ENCODE peak calls at places on chromosomes 7 and 10, in four cellular contexts. V is foreskin fibroblast, H is left lung, Q is upper lobe of right lung. S is an unnamed sample.

GRCh38 chr7:117827861-117828260 is 45.4 kb downstream of the CTTNBP2 start:
- DNase-seq in H (no peak), V (peak; percentile 35), Q (no peak), S (peak; percentile 19)

GRCh38 chr10:62594093-62594520 is 210.4 kb upstream of the ADO start:
- DNase-seq in Q (peak; percentile 73), V (peak; percentile 45), H (peak; percentile 85), S (no peak)

GRCh38 chr7:151745090-151745638 is 131.8 kb downstream of the PRKAG2 start:
- DNase-seq in V (peak; percentile 85), H (peak; percentile 92), Q (peak; percentile 95), S (peak; percentile 89)

GRCh38 chr7:114418117-114418516 is 3.5 kb downstream of the FOXP2 start:
- DNase-seq in Q (no peak), V (no peak), H (no peak), S (no peak)

GRCh38 chr7:82810558-82811259 is 352.0 kb downstream of the PCLO start:
- DNase-seq in H (no peak), V (peak; percentile 81), Q (no peak), S (peak; percentile 59)

GRCh38 chr7:81736088-81736487 is 33.8 kb downstream of the HGF start:
- DNase-seq in V (no peak), H (no peak), Q (no peak), S (no peak)

GRCh38 chr10:59432207-59432900 is 70.0 kb upstream of the FAM13C start:
- DNase-seq in H (no peak), Q (no peak), V (no peak), S (peak; percentile 19)

GRCh38 chr7:105512926-105513526 is 9.0 kb downstream of the PUS7 start:
- DNase-seq in Q (no peak), V (no peak), H (no peak), S (no peak)

GRCh38 chr10:120750167-120750566 is 101.0 kb upstream of the WDR11 start:
- DNase-seq in V (no peak), H (no peak), Q (no peak), S (no peak)

GRCh38 chr10:126207313-126207771 is 180.9 kb downstream of the ADAM12 start:
- DNase-seq in H (no peak), V (no peak), Q (no peak), S (no peak)

GRCh38 chr7:5429253-5429856 is 5.7 kb upstream of the TNRC18 start:
- DNase-seq in H (peak; percentile 84), V (peak; percentile 69), Q (peak; percentile 82), S (no peak)

GRCh38 chr7:98212532-98213041 is 1.3 kb downstream of the BHLHA15 start:
- DNase-seq in H (peak; percentile 73), Q (peak; percentile 60), V (no peak), S (no peak)

GRCh38 chr7:157016352-157017041 is 6.0 kb upstream of the MNX1 start:
- DNase-seq in V (no peak), H (peak; percentile 50), Q (peak; percentile 57), S (no peak)

GRCh38 chr10:52729259-52730104 is 43.1 kb downstream of the MBL2 start:
- DNase-seq in H (no peak), Q (no peak), V (peak; percentile 21), S (no peak)

GRCh38 chr7:38675500-38676106 is 44.4 kb upstream of the AMPH start:
- DNase-seq in Q (no peak), H (no peak), V (no peak), S (no peak)

GRCh38 chr7:28551311-28551710 is 139.0 kb downstream of the CREB5 start:
- DNase-seq in V (no peak), H (no peak), Q (no peak), S (no peak)

GRCh38 chr10:81068446-81068845 is 530.7 kb downstream of the SH2D4B start:
- DNase-seq in H (no peak), V (no peak), Q (no peak), S (no peak)

GRCh38 chr10:125014984-125015944 is 73.3 kb downstream of the ZRANB1 start:
- DNase-seq in Q (no peak), V (no peak), H (peak; percentile 78), S (no peak)

GRCh38 chr7:48708635-48709034 is 215.7 kb upstream of the CDC14C start:
- DNase-seq in H (no peak), Q (no peak), V (no peak), S (no peak)

GRCh38 chr7:144164784-144165183 is 18.5 kb upstream of the CTAGE4 start:
- DNase-seq in V (no peak), Q (no peak), H (no peak), S (no peak)

GRCh38 chr7:88759216-88759955 is at the start of gene ZNF804B:
- DNase-seq in Q (peak; percentile 64), V (no peak), H (peak; percentile 80), S (no peak)

GRCh38 chr7:156318926-156319325 is 321.6 kb upstream of the RNF32 start:
- DNase-seq in V (no peak), H (no peak), Q (no peak), S (no peak)

GRCh38 chr10:30495687-30496086 is 61.7 kb downstream of the MAP3K8 start:
- DNase-seq in Q (no peak), V (no peak), H (no peak), S (no peak)

GRCh38 chr7:47454066-47454950 is 127.6 kb downstream of the TNS3 start:
- DNase-seq in H (no peak), V (peak; percentile 58), Q (peak; percentile 63), S (peak; percentile 48)

GRCh38 chr7:133688483-133689239 is 435.8 kb downstream of the EXOC4 start:
- DNase-seq in H (no peak), V (peak; percentile 18), Q (no peak), S (peak; percentile 55)
- H3K4me3 ChIP-seq in H (no peak overlapping the region), V (no peak overlapping the region), Q (no peak overlapping the region), S (no peak overlapping the region)

GRCh38 chr7:63925262-63925625 is 73.4 kb upstream of the ZNF722 start:
- DNase-seq in Q (no peak), V (no peak), H (no peak), S (no peak)
- H3K4me3 ChIP-seq in Q (peak overlapping the region; percentile 74), V (no peak overlapping the region), H (peak overlapping the region; percentile 65), S (no peak overlapping the region)

GRCh38 chr7:150476819-150477631 is 26.6 kb downstream of the GIMAP8 start:
- DNase-seq in H (no peak), Q (no peak), V (no peak), S (no peak)

GRCh38 chr7:150481955-150482354 is 31.5 kb downstream of the GIMAP8 start:
- DNase-seq in Q (no peak), V (no peak), H (no peak), S (no peak)

GRCh38 chr7:150476285-150476684 is 25.9 kb downstream of the GIMAP8 start:
- DNase-seq in Q (no peak), H (no peak), V (no peak), S (no peak)

GRCh38 chr7:150479023-150479716 is 28.7 kb downstream of the GIMAP8 start:
- DNase-seq in V (no peak), Q (no peak), H (no peak), S (no peak)

DNA sequence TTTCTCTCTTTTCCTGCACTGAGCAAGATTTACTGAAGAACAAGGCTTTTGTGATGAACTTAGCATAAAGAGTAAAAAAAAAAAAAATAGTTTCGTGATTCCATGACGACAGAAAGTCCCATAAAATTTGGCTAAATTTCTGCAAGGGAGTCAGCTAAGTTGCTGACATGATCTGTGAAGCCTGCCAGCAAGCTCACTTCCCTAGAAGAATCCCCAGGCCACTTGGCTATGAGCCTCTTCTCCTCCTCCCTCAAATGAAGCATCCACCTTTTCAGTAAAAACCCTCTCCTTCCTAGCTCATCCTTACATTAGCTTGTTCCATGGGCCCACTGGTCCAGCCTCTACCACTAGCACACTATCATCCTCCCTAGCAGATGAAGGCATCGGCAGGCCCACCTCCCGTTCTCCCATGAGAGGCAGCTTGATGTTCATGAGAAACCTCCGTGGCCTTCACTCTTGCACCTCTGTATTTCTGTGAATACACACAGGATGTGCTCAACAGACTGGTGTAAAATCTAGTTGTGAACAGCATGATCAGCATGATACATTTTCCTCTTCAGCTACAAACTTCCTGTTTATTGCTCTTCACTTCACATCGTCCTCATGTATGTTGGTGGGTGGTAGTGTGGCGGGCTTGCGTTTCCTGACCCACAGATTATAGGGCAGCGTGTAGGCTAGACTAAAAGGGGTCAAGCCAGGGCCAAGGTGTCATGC is 30.9 kb downstream of the GIMAP8 start:
- DNase-seq in H (no peak), V (no peak), Q (no peak), S (no peak)
- H3K4me3 ChIP-seq in H (no peak overlapping the region), V (no peak overlapping the region), Q (no peak overlapping the region), S (no peak overlapping the region)

GRCh38 chr10:79347894-79348639 is 798 bp downstream of the PPIF start:
- DNase-seq in Q (peak; percentile 89), V (peak; percentile 65), H (peak; percentile 96), S (peak; percentile 38)

GRCh38 chr10:79350407-79351154 is 3.3 kb downstream of the PPIF start:
- DNase-seq in V (no peak), Q (no peak), H (no peak), S (no peak)

GRCh38 chr10:79348640-79348988 is 1.3 kb downstream of the PPIF start:
- DNase-seq in H (no peak), V (no peak), Q (peak; percentile 46), S (no peak)

GRCh38 chr10:79349766-79350406 is 2.6 kb downstream of the PPIF start:
- DNase-seq in V (no peak), Q (no peak), H (no peak), S (no peak)

DNA sequence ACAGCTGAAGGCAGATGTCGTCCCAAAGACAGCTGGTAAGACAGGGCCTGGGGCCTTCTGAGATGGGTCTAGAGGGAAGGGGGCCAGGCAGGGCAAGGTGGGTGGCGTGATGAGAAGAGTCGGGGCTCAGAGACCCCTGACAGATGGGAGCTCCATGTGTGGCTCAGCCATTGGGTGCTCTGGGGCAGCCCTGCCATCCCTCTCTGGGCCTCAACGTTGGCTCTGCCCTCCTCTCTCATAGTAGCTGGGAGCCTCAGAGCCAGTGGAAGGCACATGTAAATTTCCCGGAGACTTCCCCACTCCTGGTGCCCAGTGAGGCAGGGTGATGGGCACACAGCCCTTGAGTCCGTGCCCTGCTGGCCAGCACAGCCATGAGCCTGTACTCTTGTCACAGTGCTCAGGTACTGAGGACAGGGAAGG is 1.8 kb downstream of the PPIF start:
- DNase-seq in H (no peak), Q (peak; percentile 58), V (no peak), S (no peak)
- H3K4me3 ChIP-seq in H (peak overlapping the region; percentile 94), Q (peak overlapping the region; percentile 90), V (peak overlapping the region; percentile 83), S (peak overlapping the region; percentile 74)

GRCh38 chr10:92571649-92572048 is 2.2 kb downstream of the IDE start:
- DNase-seq in V (no peak), H (no peak), Q (no peak), S (no peak)
- H3K4me3 ChIP-seq in V (peak overlapping the region; percentile 84), H (no peak overlapping the region), Q (no peak overlapping the region), S (no peak overlapping the region)

GRCh38 chr7:134894928-134895327 is 91.4 kb upstream of the AGBL3 start:
- DNase-seq in H (no peak), V (no peak), Q (no peak), S (no peak)

GRCh38 chr7:134893920-134894319 is 92.4 kb upstream of the AGBL3 start:
- DNase-seq in V (no peak), Q (no peak), H (no peak), S (no peak)

GRCh38 chr7:134892002-134892693 is 94.2 kb upstream of the AGBL3 start:
- DNase-seq in H (no peak), V (peak; percentile 57), Q (no peak), S (no peak)

GRCh38 chr7:134891262-134892001 is 94.9 kb upstream of the AGBL3 start:
- DNase-seq in V (peak; percentile 97), H (peak; percentile 79), Q (peak; percentile 72), S (peak; percentile 96)

GRCh38 chr7:134892963-134893362 is 93.3 kb upstream of the AGBL3 start:
- DNase-seq in Q (no peak), H (no peak), V (no peak), S (no peak)
- H3K4me3 ChIP-seq in Q (peak overlapping the region; percentile 51), H (peak overlapping the region; percentile 29), V (peak overlapping the region; percentile 85), S (peak overlapping the region; percentile 64)

GRCh38 chr10:103896225-103896624 is 21.8 kb downstream of the STN1 start:
- DNase-seq in V (peak; percentile 63), Q (no peak), H (no peak), S (no peak)
- H3K4me3 ChIP-seq in V (no peak overlapping the region), Q (no peak overlapping the region), H (no peak overlapping the region), S (no peak overlapping the region)

GRCh38 chr7:27165655-27166474 is 528 bp upstream of the HOXA9 start:
- DNase-seq in V (no peak), H (peak; percentile 76), Q (peak; percentile 63), S (no peak)
- H3K4me3 ChIP-seq in V (peak overlapping the region; percentile 93), H (peak overlapping the region; percentile 46), Q (peak overlapping the region; percentile 39), S (peak overlapping the region; percentile 78)